ENCODE peak calls at places on chromosomes 16 and 17, in ten cellular contexts. B, L, W, J, N, H, Y, O, M and D are unnamed samples.

GRCh38 chr17:17849863-17850373 is 13.1 kb upstream of the SREBF1 start:
- DNase-seq in B (peak; percentile 73), L (peak; percentile 16), W (peak; percentile 70), J (peak; percentile 28), N (peak; percentile 86), H (peak; percentile 76), Y (no peak), O (no peak), M (peak; percentile 66), D (no peak)

GRCh38 chr17:27878776-27879562 is 14.2 kb downstream of the LYRM9 start:
- DNase-seq in B (peak; percentile 79), L (no peak), W (no peak), J (no peak), N (peak; percentile 72), H (peak; percentile 8), Y (no peak), O (no peak), M (no peak), D (no peak)

GRCh38 chr17:42411321-42411820 is 11.7 kb downstream of the CAVIN1 start:
- DNase-seq in B (no peak), L (no peak), W (no peak), J (no peak), N (no peak), H (no peak), Y (no peak), O (no peak), M (no peak), D (no peak)

GRCh38 chr16:12146966-12147365 is 170.4 kb downstream of the SNX29 start:
- DNase-seq in B (no peak), L (no peak), W (no peak), J (no peak), N (no peak), H (no peak), Y (no peak), O (no peak), M (no peak), D (no peak)

GRCh38 chr17:76237859-76238313 is 2.4 kb downstream of the RNF157 start:
- DNase-seq in B (no peak), L (no peak), W (no peak), J (no peak), N (no peak), H (no peak), Y (no peak), O (peak; percentile 40), M (no peak), D (no peak)

GRCh38 chr17:80474231-80474932 is 2.0 kb downstream of the NPTX1 start:
- DNase-seq in B (no peak), L (no peak), W (no peak), J (no peak), N (peak; percentile 50), H (no peak), Y (no peak), O (peak; percentile 32), M (no peak), D (no peak)

GRCh38 chr16:8998114-8998513 is 34.4 kb upstream of the USP7 start:
- DNase-seq in B (no peak), L (no peak), W (no peak), J (no peak), N (no peak), H (no peak), Y (no peak), O (no peak), M (no peak), D (no peak)

GRCh38 chr17:63995626-63996025 is 2.5 kb upstream of the PRR29 start:
- DNase-seq in B (no peak), L (no peak), W (no peak), J (no peak), N (no peak), H (no peak), Y (no peak), O (no peak), M (no peak), D (no peak)

GRCh38 chr17:42289863-42290165 is 1.5 kb downstream of the STAT5A start:
- DNase-seq in B (no peak), L (no peak), W (no peak), J (no peak), N (no peak), H (peak; percentile 63), Y (no peak), O (no peak), M (no peak), D (no peak)

GRCh38 chr16:88510091-88510719 is 57.1 kb downstream of the ZFPM1 start:
- DNase-seq in B (no peak), L (no peak), W (no peak), J (no peak), N (no peak), H (no peak), Y (no peak), O (no peak), M (no peak), D (no peak)

GRCh38 chr17:44110823-44111633 is 12.4 kb downstream of the HDAC5 start:
- DNase-seq in B (peak; percentile 98), L (peak; percentile 23), W (peak; percentile 99), J (peak; percentile 96), N (peak; percentile 25), H (peak; percentile 33), Y (peak; percentile 100), O (no peak), M (peak; percentile 99), D (peak; percentile 96)

GRCh38 chr16:84603115-84603816 is 14.6 kb downstream of the COTL1 start:
- DNase-seq in B (no peak), L (no peak), W (peak; percentile 86), J (peak; percentile 92), N (no peak), H (peak; percentile 69), Y (peak; percentile 84), O (no peak), M (peak; percentile 75), D (no peak)

GRCh38 chr16:918741-919657 is 51.8 kb downstream of the LMF1 start:
- DNase-seq in B (no peak), L (no peak), W (no peak), J (peak; percentile 74), N (no peak), H (no peak), Y (no peak), O (no peak), M (no peak), D (no peak)

GRCh38 chr16:577796-578195 is 8.0 kb downstream of the PIGQ start:
- DNase-seq in B (no peak), L (no peak), W (no peak), J (no peak), N (no peak), H (no peak), Y (no peak), O (no peak), M (no peak), D (no peak)

GRCh38 chr16:5215911-5216310 is 118.3 kb upstream of the EEF2KMT start:
- DNase-seq in B (peak; percentile 1), L (no peak), W (no peak), J (no peak), N (no peak), H (no peak), Y (no peak), O (no peak), M (no peak), D (no peak)

GRCh38 chr17:58121925-58122324 is 26.3 kb upstream of the OR4D1 start:
- DNase-seq in B (no peak), L (no peak), W (no peak), J (no peak), N (peak; percentile 51), H (no peak), Y (no peak), O (peak; percentile 29), M (no peak), D (no peak)

GRCh38 chr16:72989203-72989991 is 58.5 kb downstream of the ZFHX3 start:
- DNase-seq in B (no peak), L (no peak), W (no peak), J (no peak), N (no peak), H (no peak), Y (no peak), O (peak; percentile 16), M (peak; percentile 61), D (no peak)

GRCh38 chr16:57889960-57890751 is 80.8 kb downstream of the CNGB1 start:
- DNase-seq in B (no peak), L (no peak), W (no peak), J (no peak), N (no peak), H (no peak), Y (no peak), O (no peak), M (no peak), D (no peak)

GRCh38 chr17:10618202-10618635 is 38.9 kb downstream of the MYH3 start:
- DNase-seq in B (peak; percentile 83), L (no peak), W (peak; percentile 66), J (no peak), N (peak; percentile 58), H (peak; percentile 39), Y (peak; percentile 53), O (peak; percentile 79), M (peak; percentile 63), D (no peak)

GRCh38 chr17:37605813-37606505 is 3.3 kb downstream of the SYNRG start:
- DNase-seq in B (no peak), L (no peak), W (no peak), J (no peak), N (peak; percentile 80), H (no peak), Y (no peak), O (peak; percentile 2), M (no peak), D (no peak)

GRCh38 chr16:582218-582613 is 7.7 kb upstream of the RAB40C start:
- DNase-seq in B (no peak), L (no peak), W (no peak), J (no peak), N (no peak), H (no peak), Y (peak; percentile 21), O (no peak), M (no peak), D (no peak)

GRCh38 chr17:36641331-36641876 is 40.0 kb downstream of the MRM1 start:
- DNase-seq in B (peak; percentile 37), L (no peak), W (no peak), J (no peak), N (no peak), H (no peak), Y (no peak), O (no peak), M (no peak), D (no peak)

GRCh38 chr16:12802661-12803060 is 1.0 kb downstream of the CPPED1 start:
- DNase-seq in B (no peak), L (no peak), W (no peak), J (no peak), N (no peak), H (no peak), Y (no peak), O (no peak), M (no peak), D (no peak)

GRCh38 chr16:6016530-6017184 is 919.1 kb upstream of the EEF2KMT start:
- DNase-seq in B (peak; percentile 82), L (no peak), W (no peak), J (no peak), N (no peak), H (no peak), Y (no peak), O (peak; percentile 31), M (no peak), D (no peak)

GRCh38 chr16:2469399-2470233 is 1.5 kb upstream of the NTN3 start:
- DNase-seq in B (no peak), L (no peak), W (no peak), J (no peak), N (no peak), H (no peak), Y (no peak), O (no peak), M (no peak), D (no peak)

GRCh38 chr17:76009447-76009846 is 8.8 kb downstream of the CDK3 start:
- DNase-seq in B (no peak), L (no peak), W (no peak), J (no peak), N (no peak), H (no peak), Y (no peak), O (no peak), M (no peak), D (no peak)

GRCh38 chr17:51653902-51654301 is 393.6 kb downstream of the UTP18 start:
- DNase-seq in B (no peak), L (no peak), W (no peak), J (no peak), N (no peak), H (no peak), Y (no peak), O (no peak), M (no peak), D (no peak)

GRCh38 chr16:2329532-2329931 is 11.0 kb downstream of the ABCA3 start:
- DNase-seq in B (no peak), L (no peak), W (no peak), J (peak; percentile 89), N (no peak), H (no peak), Y (no peak), O (no peak), M (peak; percentile 31), D (no peak)